ENCODE peak calls at places on chromosomes 2 and 18, in ten cellular contexts. C, Z, I, V, F, J, G, R, D and S are unnamed samples.
A peak's percentile ranks its signal among the peaks of the same experiment; 100 is the strongest.

GRCh38 chr2:216987176-216987809 is 127.4 kb upstream of the TNP1 start:
- DNase-seq in G (no peak), V (no peak), C (no peak), I (no peak), R (no peak), D (no peak), Z (no peak), J (no peak), F (no peak), S (peak; percentile 21)

GRCh38 chr18:5059540-5060032 is 137.5 kb downstream of the AKAIN1 start:
- DNase-seq in D (no peak), F (no peak), Z (no peak), G (no peak), C (no peak), I (no peak), V (no peak), J (no peak), R (no peak), S (no peak)

GRCh38 chr2:2229898-2230817 is 100.9 kb downstream of the MYT1L start:
- DNase-seq in G (no peak), J (peak; percentile 12), V (peak; percentile 4), R (no peak), Z (no peak), I (peak; percentile 30), C (peak; percentile 37), F (no peak), D (no peak), S (no peak)

GRCh38 chr2:60483400-60483799 is 70.1 kb downstream of the BCL11A start:
- DNase-seq in C (no peak), R (no peak), Z (no peak), J (no peak), G (no peak), D (no peak), V (no peak), I (no peak), F (peak; percentile 62), S (no peak)

GRCh38 chr2:164826293-164827243 is 15.1 kb downstream of the COBLL1 start:
- DNase-seq in G (peak; percentile 58), Z (no peak), D (peak; percentile 40), V (peak; percentile 67), C (no peak), F (no peak), J (no peak), I (peak; percentile 29), R (peak; percentile 48), S (no peak)

GRCh38 chr18:41073372-41073954 is 881.6 kb upstream of the PIK3C3 start:
- DNase-seq in C (no peak), V (peak; percentile 67), R (no peak), Z (no peak), F (peak; percentile 90), G (no peak), J (no peak), D (no peak), I (no peak), S (no peak)

GRCh38 chr2:195648780-195649179 is 8.2 kb upstream of the SLC39A10 start:
- DNase-seq in J (no peak), D (no peak), G (no peak), V (no peak), F (no peak), C (no peak), I (no peak), Z (no peak), R (no peak), S (no peak)

GRCh38 chr18:57059366-57059765 is 87.5 kb upstream of the BOD1L2 start:
- DNase-seq in R (no peak), J (no peak), Z (no peak), G (no peak), F (no peak), V (no peak), C (no peak), D (no peak), I (no peak), S (no peak)

GRCh38 chr2:67825476-67825875 is 237.3 kb downstream of the C1D start:
- DNase-seq in J (no peak), D (no peak), F (peak; percentile 94), Z (no peak), C (no peak), G (no peak), V (peak; percentile 80), R (no peak), I (no peak), S (no peak)

GRCh38 chr2:29322011-29322410 is 206.8 kb downstream of the CLIP4 start:
- DNase-seq in D (no peak), Z (no peak), C (no peak), J (no peak), I (no peak), V (peak; percentile 12), R (no peak), F (peak; percentile 61), G (no peak), S (no peak)

GRCh38 chr18:48673456-48674197 is 134.8 kb downstream of the CTIF start:
- DNase-seq in Z (no peak), I (no peak), F (no peak), V (no peak), G (peak; percentile 60), R (no peak), D (no peak), C (no peak), J (no peak), S (peak; percentile 23)

GRCh38 chr18:70337139-70337972 is 48.5 kb downstream of the SOCS6 start:
- DNase-seq in C (no peak), I (no peak), J (peak; percentile 85), V (peak; percentile 98), F (peak; percentile 87), D (peak; percentile 81), G (no peak), R (no peak), Z (peak; percentile 89), S (peak; percentile 36)

GRCh38 chr18:79573921-79574491 is 105.6 kb upstream of the CTDP1 start:
- DNase-seq in C (no peak), I (no peak), F (no peak), G (peak; percentile 70), R (no peak), V (no peak), D (no peak), J (no peak), Z (no peak), S (no peak)

GRCh38 chr2:9333591-9334171 is 89.6 kb downstream of the ITGB1BP1 start:
- DNase-seq in R (peak; percentile 47), F (peak; percentile 85), I (peak; percentile 29), D (peak; percentile 82), V (peak; percentile 83), Z (peak; percentile 53), G (no peak), C (no peak), J (peak; percentile 83), S (peak; percentile 52)

GRCh38 chr2:65017335-65017734 is 28.1 kb downstream of the SLC1A4 start:
- DNase-seq in C (no peak), F (no peak), G (no peak), Z (no peak), R (no peak), I (no peak), J (no peak), D (no peak), V (no peak), S (no peak)

GRCh38 chr2:223815186-223815883 is 22.0 kb downstream of the AP1S3 start:
- DNase-seq in J (peak; percentile 74), R (no peak), Z (peak; percentile 100), I (no peak), D (peak; percentile 55), F (peak; percentile 96), C (no peak), G (no peak), V (peak; percentile 99), S (no peak)

GRCh38 chr2:19685713-19686112 is 216.1 kb downstream of the TTC32 start:
- DNase-seq in R (no peak), I (no peak), J (no peak), F (no peak), V (no peak), G (no peak), Z (no peak), C (no peak), D (no peak), S (no peak)

GRCh38 chr2:239267411-239267941 is 133.3 kb downstream of the HDAC4 start:
- DNase-seq in J (no peak), D (peak; percentile 74), I (no peak), G (peak; percentile 91), F (peak; percentile 87), R (peak; percentile 78), C (no peak), Z (peak; percentile 53), V (peak; percentile 74), S (peak; percentile 40)